ENCODE peak calls at places on chromosomes 5 and 9, in seven cellular contexts. Z, X, Q, K, A, I and U are unnamed samples.
A peak's percentile ranks its signal among the peaks of the same experiment; 100 is the strongest.

GRCh38 chr5:27140831-27141230 is 102.4 kb upstream of the CDH9 start:
- DNase-seq in A (no peak), Z (peak; percentile 13), K (no peak), X (no peak), I (no peak), Q (no peak), U (no peak)

GRCh38 chr5:125408582-125409069 is 662.2 kb upstream of the ZNF608 start:
- DNase-seq in K (no peak), A (no peak), I (no peak), X (peak; percentile 88), Z (peak; percentile 80), Q (no peak), U (no peak)

GRCh38 chr9:76738402-76738801 is 25.8 kb upstream of the PCA3 start:
- DNase-seq in X (no peak), K (no peak), I (no peak), A (no peak), Q (no peak), Z (no peak), U (no peak)

GRCh38 chr9:115164511-115164974 is 46.6 kb upstream of the TNC start:
- DNase-seq in K (peak; percentile 35), Q (peak; percentile 79), X (peak; percentile 33), A (no peak), I (no peak), Z (peak; percentile 73), U (no peak)

GRCh38 chr9:137807721-137808703 is 69.6 kb upstream of the CACNA1B start:
- DNase-seq in A (no peak), I (no peak), Z (no peak), K (no peak), X (no peak), Q (no peak), U (no peak)

GRCh38 chr9:18473551-18474279 is at the start of gene ADAMTSL1:
- DNase-seq in X (peak; percentile 72), I (peak; percentile 74), K (peak; percentile 94), A (peak; percentile 56), Q (peak; percentile 93), Z (peak; percentile 39), U (no peak)

GRCh38 chr5:73754254-73754653 is 128.3 kb downstream of the ARHGEF28 start:
- DNase-seq in Z (no peak), Q (no peak), A (no peak), X (no peak), K (no peak), I (no peak), U (no peak)

GRCh38 chr9:76667521-76667957 is 96.7 kb upstream of the PCA3 start:
- DNase-seq in K (no peak), A (no peak), Z (peak; percentile 29), X (peak; percentile 25), I (no peak), Q (no peak), U (no peak)

GRCh38 chr5:172379481-172379880 is 74.8 kb downstream of the SH3PXD2B start:
- DNase-seq in A (no peak), Z (no peak), I (no peak), K (no peak), Q (no peak), X (no peak), U (no peak)
- H2BK5ac ChIP-seq in A (no peak overlapping the region), Z (no peak overlapping the region), I (no peak overlapping the region), K (no peak overlapping the region), Q (no peak overlapping the region), X (no peak overlapping the region), U (no peak overlapping the region)

GRCh38 chr5:9863486-9863885 is 233.3 kb upstream of the TAS2R1 start:
- DNase-seq in Z (no peak), K (no peak), A (no peak), Q (no peak), X (no peak), I (no peak), U (no peak)

GRCh38 chr5:9861664-9862256 is 231.6 kb upstream of the TAS2R1 start:
- DNase-seq in A (no peak), K (no peak), I (no peak), Q (peak; percentile 63), X (peak; percentile 33), Z (no peak), U (no peak)

GRCh38 chr5:9858043-9858442 is 227.9 kb upstream of the TAS2R1 start:
- DNase-seq in Q (no peak), I (no peak), X (no peak), Z (no peak), A (no peak), K (no peak), U (no peak)

GRCh38 chr5:9864791-9865190 is 234.6 kb upstream of the TAS2R1 start:
- DNase-seq in A (no peak), I (no peak), Q (no peak), X (no peak), Z (no peak), K (no peak), U (no peak)

GRCh38 chr5:9859798-9860197 is 229.6 kb upstream of the TAS2R1 start:
- DNase-seq in K (no peak), I (no peak), Z (no peak), Q (no peak), X (no peak), A (no peak), U (no peak)
- H3K18ac ChIP-seq in K (no peak overlapping the region), I (no peak overlapping the region), Z (no peak overlapping the region), Q (no peak overlapping the region), X (no peak overlapping the region), A (no peak overlapping the region), U (no peak overlapping the region)

GRCh38 chr9:2856400-2856799 is 12.5 kb upstream of the PUM3 start:
- DNase-seq in X (no peak), A (no peak), K (no peak), Q (no peak), Z (no peak), I (no peak), U (no peak)

GRCh38 chr9:2857564-2858198 is 13.8 kb upstream of the PUM3 start:
- DNase-seq in X (peak; percentile 66), Q (peak; percentile 69), K (peak; percentile 55), I (peak; percentile 69), Z (peak; percentile 71), A (no peak), U (peak; percentile 66)

GRCh38 chr9:2854617-2855016 is 10.7 kb upstream of the PUM3 start:
- DNase-seq in X (no peak), A (no peak), K (no peak), I (no peak), Z (no peak), Q (no peak), U (no peak)

GRCh38 chr9:2849943-2850342 is 6.0 kb upstream of the PUM3 start:
- DNase-seq in I (no peak), K (no peak), Q (no peak), A (no peak), Z (no peak), X (no peak), U (no peak)

DNA sequence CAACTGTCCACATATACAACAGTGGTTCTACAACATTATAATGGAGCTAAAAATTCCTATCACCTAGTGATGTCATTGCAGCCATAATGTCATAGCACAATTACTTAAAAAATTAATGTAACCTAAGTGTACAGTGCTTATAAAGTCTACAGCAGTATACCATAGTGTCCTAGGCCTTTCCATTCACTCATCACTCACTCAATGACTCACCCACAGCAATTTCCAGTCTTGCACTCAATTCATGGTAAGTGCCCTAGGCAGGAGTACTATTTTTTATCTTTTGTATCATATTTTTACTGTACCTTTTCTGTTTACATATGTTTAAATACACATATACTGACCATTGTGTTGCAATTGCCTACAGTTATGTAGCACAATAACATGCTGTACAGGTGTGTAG is 9.6 kb upstream of the PUM3 start:
- DNase-seq in Z (no peak), I (no peak), X (no peak), Q (no peak), A (no peak), K (no peak), U (no peak)
- H2BK5ac ChIP-seq in Z (no peak overlapping the region), I (no peak overlapping the region), X (no peak overlapping the region), Q (no peak overlapping the region), A (no peak overlapping the region), K (no peak overlapping the region), U (no peak overlapping the region)

DNA sequence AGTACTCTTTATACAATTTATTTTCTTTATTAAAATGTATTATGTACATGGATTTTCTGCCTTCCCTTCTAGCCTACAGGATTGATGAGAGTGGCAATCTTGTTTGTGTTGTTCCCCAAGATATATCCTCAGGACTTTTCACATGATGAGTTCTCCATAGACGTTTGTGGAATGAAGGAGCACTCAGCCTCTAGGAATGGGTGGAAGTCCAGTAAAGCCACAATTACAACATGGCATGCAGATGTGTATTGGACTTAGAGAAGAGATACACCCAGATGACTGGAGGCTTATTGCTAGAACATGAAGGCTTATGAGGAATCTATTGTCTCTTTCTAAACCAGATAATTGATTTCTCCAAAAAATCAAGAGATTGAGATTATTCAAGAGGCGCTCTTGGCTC is 8.2 kb upstream of the DOCK2 start:
- DNase-seq in A (no peak), K (no peak), X (peak; percentile 86), Z (peak; percentile 69), Q (no peak), I (no peak), U (peak; percentile 33)
- H3K18ac ChIP-seq in A (no peak overlapping the region), K (no peak overlapping the region), X (peak overlapping the region; percentile 97), Z (no peak overlapping the region), Q (no peak overlapping the region), I (no peak overlapping the region), U (no peak overlapping the region)

GRCh38 chr5:79727722-79728355 is 38.2 kb downstream of the CMYA5 start:
- DNase-seq in X (no peak), Q (no peak), A (no peak), K (no peak), Z (no peak), I (no peak), U (peak; percentile 81)

GRCh38 chr5:79728396-79728795 is 38.8 kb downstream of the CMYA5 start:
- DNase-seq in Z (no peak), Q (no peak), I (no peak), A (no peak), X (peak; percentile 1), K (no peak), U (peak; percentile 10)

GRCh38 chr5:79729686-79730085 is 40.0 kb downstream of the CMYA5 start:
- DNase-seq in K (no peak), Z (no peak), A (no peak), I (no peak), X (no peak), Q (no peak), U (no peak)
- H2BK5ac ChIP-seq in K (no peak overlapping the region), Z (no peak overlapping the region), A (no peak overlapping the region), I (no peak overlapping the region), X (no peak overlapping the region), Q (no peak overlapping the region), U (no peak overlapping the region)

DNA sequence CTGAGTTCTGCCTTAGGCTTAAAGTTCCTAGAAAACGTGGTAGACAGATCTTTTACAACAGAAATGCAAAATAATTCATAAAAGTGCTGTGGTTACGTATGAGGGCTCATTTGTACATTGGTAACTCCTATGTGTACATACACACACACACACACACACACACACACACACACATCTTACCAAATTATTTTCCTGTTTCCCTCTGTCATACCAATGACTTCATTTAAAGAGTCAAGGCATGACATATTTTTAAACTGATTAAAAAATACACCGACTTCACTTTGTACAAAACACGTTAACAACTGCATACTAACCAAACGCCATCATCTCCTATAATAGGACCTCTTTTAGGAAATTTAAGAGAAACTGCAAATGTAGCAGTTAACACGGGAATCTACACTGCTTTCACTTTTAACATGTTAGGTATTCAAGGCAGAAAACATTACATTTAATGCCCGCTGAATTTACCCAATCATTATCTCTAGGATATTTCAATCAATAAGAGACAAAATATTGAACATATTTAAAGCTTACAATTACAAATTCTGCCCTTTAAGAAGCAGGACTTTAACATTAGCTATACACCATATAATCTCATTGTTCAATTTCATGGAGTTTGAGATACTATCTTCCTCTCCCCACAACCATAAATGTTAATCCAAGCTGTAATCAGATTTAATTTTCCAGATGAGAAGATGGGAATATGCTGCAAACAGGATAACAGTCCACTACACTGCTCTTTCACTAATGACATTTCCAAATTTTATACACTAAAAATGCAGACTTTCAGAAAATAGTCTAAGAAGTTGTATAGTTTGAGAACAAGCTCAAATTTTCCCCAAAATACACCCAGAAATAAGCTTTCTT is 133.1 kb downstream of the DENND1A start:
- DNase-seq in K (no peak), I (no peak), Q (no peak), Z (peak; percentile 12), X (no peak), A (no peak), U (no peak)
- H3K18ac ChIP-seq in K (no peak overlapping the region), I (no peak overlapping the region), Q (no peak overlapping the region), Z (no peak overlapping the region), X (no peak overlapping the region), A (no peak overlapping the region), U (no peak overlapping the region)